ENCODE peak calls at places on chromosomes 16 and 17, in nine cellular contexts. T is A549, S is ovary, W is GM12878, F is sigmoid colon, Q is suprapubic skin, C is stomach, J is upper lobe of left lung, O is K562. I is an unnamed sample.
A peak's percentile ranks its signal among the peaks of the same experiment; 100 is the strongest.

GRCh38 chr17:55056530-55056929 is 88.0 kb downstream of the STXBP4 start:
- DNase-seq in J (peak; percentile 40), C (peak; percentile 58), S (no peak), Q (no peak), O (no peak), T (no peak), W (no peak), F (no peak), I (no peak)

GRCh38 chr17:41504126-41504977 is 1.1 kb downstream of the KRT13 start:
- DNase-seq in F (no peak), O (no peak), Q (no peak), T (no peak), J (no peak), C (no peak), W (no peak), S (no peak), I (no peak)

GRCh38 chr16:88004391-88004790 is 53.2 kb downstream of the BANP start:
- DNase-seq in T (no peak), J (no peak), Q (no peak), F (peak; percentile 61), W (no peak), O (no peak), C (no peak), S (no peak), I (no peak)

GRCh38 chr17:9676742-9677387 is 31.5 kb downstream of the USP43 start:
- DNase-seq in O (no peak), S (no peak), Q (no peak), J (no peak), T (peak; percentile 69), W (peak; percentile 9), F (no peak), C (no peak), I (no peak)

GRCh38 chr17:56934280-56934679 is 20.4 kb upstream of the TRIM25 start:
- DNase-seq in O (no peak), T (no peak), C (no peak), J (no peak), W (no peak), Q (no peak), F (no peak), S (no peak), I (no peak)

GRCh38 chr17:32956240-32956970 is 28.5 kb downstream of the TMEM98 start:
- DNase-seq in C (no peak), Q (no peak), S (no peak), O (peak; percentile 45), F (no peak), T (no peak), W (no peak), J (no peak), I (no peak)

GRCh38 chr17:74772071-74772470 is 4.1 kb downstream of the NAT9 start:
- DNase-seq in J (no peak), O (no peak), W (no peak), Q (no peak), S (no peak), C (no peak), T (no peak), F (no peak), I (no peak)

GRCh38 chr16:4700380-4700996 is 7.1 kb downstream of the NUDT16L1 start:
- DNase-seq in T (no peak), F (no peak), Q (no peak), J (no peak), S (no peak), O (no peak), W (no peak), C (no peak), I (no peak)

GRCh38 chr17:12050646-12051225 is 30.1 kb downstream of the MAP2K4 start:
- DNase-seq in S (no peak), T (no peak), Q (no peak), J (no peak), C (no peak), W (no peak), O (no peak), F (no peak), I (no peak)

GRCh38 chr16:46772463-46772862 is 24.3 kb upstream of the MYLK3 start:
- DNase-seq in S (no peak), Q (peak; percentile 7), W (no peak), C (no peak), T (no peak), J (no peak), F (no peak), O (no peak), I (no peak)

GRCh38 chr17:61669522-61669921 is 78.5 kb upstream of the NACA2 start:
- DNase-seq in T (no peak), F (no peak), W (no peak), J (no peak), O (no peak), C (no peak), Q (no peak), S (no peak), I (no peak)

GRCh38 chr16:11394593-11394960 is 49.3 kb downstream of the RMI2 start:
- DNase-seq in O (no peak), S (no peak), C (no peak), J (no peak), F (peak; percentile 29), W (no peak), Q (no peak), T (no peak), I (no peak)

GRCh38 chr17:18205861-18206260 is 19.6 kb upstream of the LLGL1 start:
- DNase-seq in Q (no peak), O (no peak), C (no peak), J (no peak), T (no peak), W (no peak), F (no peak), S (no peak), I (no peak)

GRCh38 chr17:18201108-18201507 is 17.5 kb downstream of the ALKBH5 start:
- DNase-seq in F (no peak), T (no peak), S (no peak), O (no peak), C (no peak), Q (no peak), J (no peak), W (no peak), I (no peak)

GRCh38 chr17:18206962-18207361 is 18.5 kb upstream of the LLGL1 start:
- DNase-seq in O (no peak), Q (no peak), T (no peak), S (no peak), F (no peak), W (no peak), J (no peak), C (no peak), I (no peak)

GRCh38 chr17:18198530-18198929 is 14.9 kb downstream of the ALKBH5 start:
- DNase-seq in C (no peak), T (no peak), W (no peak), F (no peak), S (no peak), J (no peak), O (no peak), Q (no peak), I (no peak)

DNA sequence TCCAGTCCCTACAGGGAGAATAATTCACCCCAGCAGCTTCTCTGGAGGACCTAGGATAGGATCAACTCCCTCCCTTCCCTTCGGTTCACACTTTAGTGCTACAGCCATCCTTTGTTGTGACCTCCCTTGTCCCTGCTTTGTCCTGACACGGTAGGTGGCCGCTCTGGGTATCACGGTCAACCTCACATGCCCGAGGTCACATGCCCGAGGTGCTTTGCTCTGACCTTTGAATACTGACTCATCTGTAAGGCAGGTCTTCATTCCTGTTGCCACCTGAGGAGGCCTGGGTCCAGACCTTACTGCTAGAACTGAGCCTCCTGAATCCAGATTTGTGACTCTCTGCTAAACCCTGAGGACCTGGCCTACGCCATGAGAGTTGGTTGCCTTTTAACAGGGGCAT is 19.7 kb downstream of the ALKBH5 start:
- DNase-seq in S (no peak), T (no peak), J (no peak), W (no peak), O (no peak), Q (no peak), C (no peak), F (no peak), I (no peak)
- TF ChIP-seq EP300 in S (no peak), T (no peak), J (no peak), W (no peak), O (no peak), Q (no peak), C (no peak), F (no peak), I (no peak)

GRCh38 chr17:1625053-1625452 is 3.6 kb downstream of the SLC43A2 start:
- DNase-seq in C (no peak), O (no peak), Q (no peak), J (no peak), W (no peak), F (no peak), S (no peak), T (no peak), I (no peak)
- TF ChIP-seq POLR2A in C (no peak), O (no peak), Q (no peak), J (no peak), W (no peak), F (no peak), S (no peak), T (no peak), I (no peak)

DNA sequence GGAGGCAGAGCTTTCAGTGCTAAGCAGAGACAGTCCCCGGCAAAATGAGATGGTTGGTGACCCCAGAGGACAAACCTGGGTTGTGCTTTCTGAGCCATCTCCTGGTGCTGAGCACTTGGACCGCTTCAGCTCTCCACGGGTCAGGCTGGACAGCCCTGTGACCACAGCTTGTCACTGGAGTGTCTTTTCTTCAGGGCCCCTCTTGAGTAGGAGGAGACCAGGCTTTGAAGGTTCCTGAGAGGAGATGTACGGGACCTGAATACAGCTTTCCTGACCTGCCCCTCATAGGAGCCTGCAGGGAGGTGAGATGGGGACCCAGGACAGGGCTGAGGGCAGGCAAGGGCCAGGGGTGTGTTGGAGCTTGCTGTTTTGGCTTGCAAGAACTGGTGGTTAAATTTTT is 17.8 kb upstream of the ADGRG1 start:
- DNase-seq in Q (peak; percentile 63), C (no peak), F (peak; percentile 30), S (no peak), O (no peak), J (no peak), W (no peak), T (no peak), I (no peak)
- TF ChIP-seq EP300 in Q (no peak), C (no peak), F (no peak), S (no peak), O (no peak), J (no peak), W (no peak), T (no peak), I (no peak)

DNA sequence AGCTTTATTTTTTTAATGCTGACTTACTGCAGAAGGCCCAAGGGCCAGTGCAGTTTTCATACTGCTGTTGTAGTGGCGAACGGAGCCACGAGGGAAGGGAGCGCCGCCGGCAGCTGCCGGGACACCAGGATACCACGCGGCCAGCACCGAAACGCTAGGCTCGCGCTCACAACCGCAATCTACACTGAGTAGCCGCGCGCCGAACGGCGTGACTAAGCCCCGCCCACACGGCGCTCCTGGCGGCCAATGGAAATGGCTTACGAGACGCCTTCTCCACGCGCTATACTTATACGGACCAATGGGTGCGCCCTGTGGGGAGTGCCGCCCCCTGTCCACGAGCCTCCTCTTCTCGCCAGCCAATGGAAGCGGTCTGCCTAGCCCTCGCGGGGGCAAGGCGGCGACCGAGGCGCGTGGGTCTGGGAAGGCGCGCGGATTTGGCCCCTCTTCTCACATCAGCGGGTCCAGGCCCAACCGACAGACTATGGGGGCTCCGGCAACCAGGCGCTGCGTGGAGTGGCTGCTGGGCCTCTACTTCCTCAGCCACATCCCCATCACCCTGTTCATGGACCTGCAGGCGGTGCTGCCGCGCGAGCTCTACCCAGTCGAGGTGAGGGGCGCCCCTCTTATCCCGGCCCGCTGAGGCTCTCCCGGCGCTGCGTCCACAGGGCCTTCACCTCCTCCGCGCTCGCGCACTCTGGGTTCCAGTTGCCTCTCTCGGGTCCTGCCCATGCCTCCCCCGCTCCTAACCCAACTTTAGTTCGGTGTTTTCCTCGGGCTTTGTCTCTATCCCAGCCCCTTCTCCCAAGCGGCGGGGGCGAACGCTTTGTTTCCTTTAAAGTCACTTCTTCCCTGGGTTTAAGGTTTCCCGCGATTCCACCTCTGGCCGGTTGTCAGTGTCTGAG is at the start of gene TMEM97:
- DNase-seq in C (peak; percentile 98), W (peak; percentile 87), F (peak; percentile 98), T (peak; percentile 98), O (peak; percentile 96), S (peak; percentile 95), J (peak; percentile 97), Q (peak; percentile 99), I (peak; percentile 93)
- TF ChIP-seq POLR2A in C (no peak), W (peak; percentile 83), F (no peak), T (peak; percentile 80), O (peak; percentile 93), S (no peak), J (no peak), Q (no peak), I (peak; percentile 68)

I was measured in tibial nerve.